ENCODE peak calls at places on chromosomes 4 and X, in four cellular contexts. L is activated naive CD4-positive, alpha-beta T cell treated with anti-CD3 and anti-CD28 coated beads, Interleukin-2, amount 50 U/mL, for 72 hours; U is stimulated activated naive CD8-positive, alpha-beta T cell treated with anti-CD3 and anti-CD28 coated beads, Interleukin-15, Interleukin-2, amounts not matched to agents 100 U/mL and 50 U/mL, for 24 hours; I is activated CD8-positive, alpha-beta T cell treated with anti-CD3 and anti-CD28 coated beads, Interleukin-2, amount 10 ng/mL, durations not matched to agents 7 days and 5 days. C is an unnamed sample.

GRCh38 chrX:13270360-13270759 is 49.5 kb downstream of the ATXN3L start:
- ATAC-seq in I (no peak), L (no peak), U (no peak), C (no peak)

GRCh38 chr4:40749717-40750460 is at the start of gene NSUN7:
- ATAC-seq in L (peak; percentile 65), I (peak; percentile 81), U (peak; percentile 60), C (peak; percentile 52)

GRCh38 chrX:69203367-69204037 is 38.2 kb upstream of the PJA1 start:
- ATAC-seq in U (no peak), I (no peak), L (no peak), C (no peak)

GRCh38 chrX:121579016-121579760 is 531.8 kb downstream of the GLUD2 start:
- ATAC-seq in L (peak; percentile 84), U (peak; percentile 43), I (no peak), C (peak; percentile 42)

GRCh38 chr4:31194823-31195222 is 474.7 kb downstream of the PCDH7 start:
- ATAC-seq in L (no peak), U (no peak), I (no peak), C (no peak)

GRCh38 chr4:5033266-5033945 is 14.1 kb upstream of the CYTL1 start:
- ATAC-seq in U (no peak), I (peak; percentile 15), L (no peak), C (no peak)

GRCh38 chr4:82553020-82553419 is 8.8 kb downstream of the TMEM150C start:
- ATAC-seq in L (no peak), U (no peak), I (no peak), C (no peak)

GRCh38 chr4:105194328-105195231 is 47.9 kb downstream of the TET2 start:
- ATAC-seq in I (no peak), L (peak; percentile 80), U (peak; percentile 72), C (peak; percentile 65)

GRCh38 chrX:105822138-105823091 is at the start of gene NRK:
- ATAC-seq in L (no peak), I (no peak), U (no peak), C (no peak)

GRCh38 chrX:71181558-71181909 is 36.9 kb downstream of the NLGN3 start:
- ATAC-seq in U (peak; percentile 57), I (peak; percentile 60), L (peak; percentile 52), C (peak; percentile 38)

GRCh38 chrX:38276089-38276488 is 51.2 kb downstream of the RPGR start:
- ATAC-seq in U (no peak), I (no peak), L (no peak), C (no peak)

GRCh38 chr4:143626134-143626859 is 74.2 kb downstream of the FREM3 start:
- ATAC-seq in I (no peak), L (no peak), U (no peak), C (no peak)

GRCh38 chr4:92299152-92299551 is 4.6 kb upstream of the GRID2 start:
- ATAC-seq in L (no peak), U (no peak), I (no peak), C (no peak)

GRCh38 chr4:110944501-110944900 is 321.6 kb upstream of the PITX2 start:
- ATAC-seq in U (no peak), I (no peak), L (no peak), C (no peak)

GRCh38 chr4:32440391-32440790 is 1720.2 kb downstream of the PCDH7 start:
- ATAC-seq in I (no peak), U (no peak), L (no peak), C (no peak)

GRCh38 chr4:123014038-123014437 is 91.6 kb upstream of the NUDT6 start:
- ATAC-seq in I (no peak), L (no peak), U (no peak), C (no peak)

GRCh38 chrX:77003530-77003929 is 443.7 kb upstream of the FGF16 start:
- ATAC-seq in U (peak; percentile 17), I (no peak), L (peak; percentile 20), C (peak; percentile 36)

GRCh38 chr4:186781032-186781917 is 57.6 kb upstream of the FAT1 start:
- ATAC-seq in I (no peak), L (no peak), U (no peak), C (no peak)

GRCh38 chrX:81263067-81263466 is 61.2 kb downstream of the SH3BGRL start:
- ATAC-seq in L (no peak), I (no peak), U (no peak), C (no peak)

C was measured in activated T-helper 17 cell treated with anti-CD3 and anti-CD28 coated beads, Interleukin-2, amount 50 U/mL, for 72 hours.